ENCODE peak calls at places on chromosomes 16 and 17, in six cellular contexts. One of them, this sample, is unnamed.

GRCh38 chr17:55742272-55743102 is 8.4 kb upstream of the PCTP start:
- DNase-seq in prostate gland: no peak
- DNase-seq in tibial artery: no peak
- DNase-seq in ascending aorta: no peak
- DNase-seq in Peyer's patch: no peak
- DNase-seq in naive thymus-derived CD4-positive, alpha-beta T cell: no peak
- DNase-seq in this sample: no peak

GRCh38 chr17:10115536-10115932 is 82.9 kb downstream of the GAS7 start:
- DNase-seq in naive thymus-derived CD4-positive, alpha-beta T cell: no peak
- DNase-seq in prostate gland: no peak
- DNase-seq in ascending aorta: no peak
- DNase-seq in tibial artery: no peak
- DNase-seq in Peyer's patch: no peak
- DNase-seq in this sample: no peak

GRCh38 chr16:53007095-53007494 is 45.6 kb downstream of the CHD9NB start:
- DNase-seq in Peyer's patch: no peak
- DNase-seq in tibial artery: no peak
- DNase-seq in ascending aorta: no peak
- DNase-seq in prostate gland: no peak
- DNase-seq in naive thymus-derived CD4-positive, alpha-beta T cell: no peak
- DNase-seq in this sample: no peak

GRCh38 chr17:37506678-37507077 is 17.0 kb downstream of the DUSP14 start:
- DNase-seq in tibial artery: no peak
- DNase-seq in prostate gland: no peak
- DNase-seq in ascending aorta: no peak
- DNase-seq in Peyer's patch: no peak
- DNase-seq in naive thymus-derived CD4-positive, alpha-beta T cell: no peak
- DNase-seq in this sample: no peak

GRCh38 chr16:6105115-6105514 is 1007.5 kb upstream of the EEF2KMT start:
- DNase-seq in prostate gland: no peak
- DNase-seq in Peyer's patch: no peak
- DNase-seq in tibial artery: no peak
- DNase-seq in naive thymus-derived CD4-positive, alpha-beta T cell: no peak
- DNase-seq in ascending aorta: no peak
- DNase-seq in this sample: no peak

GRCh38 chr16:86027366-86028126 is 128.6 kb downstream of the IRF8 start:
- DNase-seq in ascending aorta: no peak
- DNase-seq in naive thymus-derived CD4-positive, alpha-beta T cell: no peak
- DNase-seq in Peyer's patch: no peak
- DNase-seq in tibial artery: no peak
- DNase-seq in prostate gland: no peak
- DNase-seq in this sample: no peak

GRCh38 chr17:50361561-50362480 is 11.2 kb downstream of the MRPL27 start:
- DNase-seq in Peyer's patch: peak
- DNase-seq in ascending aorta: no peak
- DNase-seq in naive thymus-derived CD4-positive, alpha-beta T cell: peak
- DNase-seq in tibial artery: peak
- DNase-seq in prostate gland: peak
- DNase-seq in this sample: peak

GRCh38 chr17:63221941-63222340 is 224.2 kb downstream of the CYB561 start:
- DNase-seq in prostate gland: no peak
- DNase-seq in naive thymus-derived CD4-positive, alpha-beta T cell: no peak
- DNase-seq in ascending aorta: no peak
- DNase-seq in tibial artery: no peak
- DNase-seq in Peyer's patch: no peak
- DNase-seq in this sample: no peak

GRCh38 chr16:1793578-1794220 is at the start of gene IGFALS:
- DNase-seq in Peyer's patch: no peak
- DNase-seq in prostate gland: peak
- DNase-seq in tibial artery: no peak
- DNase-seq in naive thymus-derived CD4-positive, alpha-beta T cell: no peak
- DNase-seq in ascending aorta: no peak
- DNase-seq in this sample: no peak

GRCh38 chr17:74298690-74299617 is 24.9 kb downstream of the DNAI2 start:
- DNase-seq in ascending aorta: no peak
- DNase-seq in tibial artery: no peak
- DNase-seq in prostate gland: no peak
- DNase-seq in Peyer's patch: no peak
- DNase-seq in naive thymus-derived CD4-positive, alpha-beta T cell: no peak
- DNase-seq in this sample: no peak

GRCh38 chr17:80795737-80796136 is 195.9 kb upstream of the CHMP6 start:
- DNase-seq in ascending aorta: no peak
- DNase-seq in tibial artery: no peak
- DNase-seq in naive thymus-derived CD4-positive, alpha-beta T cell: no peak
- DNase-seq in Peyer's patch: no peak
- DNase-seq in prostate gland: no peak
- DNase-seq in this sample: no peak

GRCh38 chr17:49861150-49861884 is 13.4 kb upstream of the TAC4 start:
- DNase-seq in Peyer's patch: peak
- DNase-seq in tibial artery: no peak
- DNase-seq in ascending aorta: no peak
- DNase-seq in naive thymus-derived CD4-positive, alpha-beta T cell: peak
- DNase-seq in prostate gland: peak
- DNase-seq in this sample: no peak

GRCh38 chr17:35214631-35215273 is 20.6 kb upstream of the SLC35G3 start:
- DNase-seq in tibial artery: no peak
- DNase-seq in prostate gland: no peak
- DNase-seq in ascending aorta: no peak
- DNase-seq in naive thymus-derived CD4-positive, alpha-beta T cell: no peak
- DNase-seq in Peyer's patch: no peak
- DNase-seq in this sample: no peak

GRCh38 chr17:66451188-66452149 is 149.1 kb downstream of the PRKCA start:
- DNase-seq in prostate gland: no peak
- DNase-seq in Peyer's patch: no peak
- DNase-seq in naive thymus-derived CD4-positive, alpha-beta T cell: no peak
- DNase-seq in tibial artery: no peak
- DNase-seq in ascending aorta: no peak
- DNase-seq in this sample: no peak

GRCh38 chr16:48942996-48943395 is 333.0 kb upstream of the N4BP1 start:
- DNase-seq in Peyer's patch: no peak
- DNase-seq in naive thymus-derived CD4-positive, alpha-beta T cell: no peak
- DNase-seq in tibial artery: no peak
- DNase-seq in prostate gland: no peak
- DNase-seq in ascending aorta: no peak
- DNase-seq in this sample: no peak

GRCh38 chr17:29929006-29929543 is 953 bp downstream of the SSH2 start:
- DNase-seq in prostate gland: peak
- DNase-seq in ascending aorta: no peak
- DNase-seq in naive thymus-derived CD4-positive, alpha-beta T cell: peak
- DNase-seq in tibial artery: no peak
- DNase-seq in Peyer's patch: peak
- DNase-seq in this sample: no peak

GRCh38 chr17:10270258-10270657 is 71.9 kb upstream of the GAS7 start:
- DNase-seq in Peyer's patch: no peak
- DNase-seq in tibial artery: no peak
- DNase-seq in ascending aorta: no peak
- DNase-seq in naive thymus-derived CD4-positive, alpha-beta T cell: no peak
- DNase-seq in prostate gland: no peak
- DNase-seq in this sample: no peak

GRCh38 chr17:73309727-73310555 is 1.9 kb downstream of the CDC42EP4 start:
- DNase-seq in Peyer's patch: no peak
- DNase-seq in naive thymus-derived CD4-positive, alpha-beta T cell: no peak
- DNase-seq in prostate gland: no peak
- DNase-seq in tibial artery: no peak
- DNase-seq in ascending aorta: no peak
- DNase-seq in this sample: no peak

GRCh38 chr16:85420501-85421337 is 192.4 kb upstream of the GSE1 start:
- DNase-seq in tibial artery: peak
- DNase-seq in ascending aorta: no peak
- DNase-seq in Peyer's patch: peak
- DNase-seq in naive thymus-derived CD4-positive, alpha-beta T cell: peak
- DNase-seq in prostate gland: no peak
- DNase-seq in this sample: no peak

GRCh38 chr17:79984877-79985276 is 50.8 kb downstream of the TBC1D16 start:
- DNase-seq in tibial artery: no peak
- DNase-seq in ascending aorta: no peak
- DNase-seq in prostate gland: no peak
- DNase-seq in naive thymus-derived CD4-positive, alpha-beta T cell: no peak
- DNase-seq in Peyer's patch: no peak
- DNase-seq in this sample: no peak

GRCh38 chr17:77356690-77357201 is 216.0 kb downstream of the SEC14L1 start:
- DNase-seq in prostate gland: no peak
- DNase-seq in naive thymus-derived CD4-positive, alpha-beta T cell: no peak
- DNase-seq in Peyer's patch: peak
- DNase-seq in tibial artery: no peak
- DNase-seq in ascending aorta: no peak
- DNase-seq in this sample: no peak

GRCh38 chr16:89581861-89582563 is 6.5 kb downstream of the CPNE7 start:
- DNase-seq in tibial artery: no peak
- DNase-seq in naive thymus-derived CD4-positive, alpha-beta T cell: no peak
- DNase-seq in Peyer's patch: no peak
- DNase-seq in prostate gland: peak
- DNase-seq in ascending aorta: no peak
- DNase-seq in this sample: no peak

DNA sequence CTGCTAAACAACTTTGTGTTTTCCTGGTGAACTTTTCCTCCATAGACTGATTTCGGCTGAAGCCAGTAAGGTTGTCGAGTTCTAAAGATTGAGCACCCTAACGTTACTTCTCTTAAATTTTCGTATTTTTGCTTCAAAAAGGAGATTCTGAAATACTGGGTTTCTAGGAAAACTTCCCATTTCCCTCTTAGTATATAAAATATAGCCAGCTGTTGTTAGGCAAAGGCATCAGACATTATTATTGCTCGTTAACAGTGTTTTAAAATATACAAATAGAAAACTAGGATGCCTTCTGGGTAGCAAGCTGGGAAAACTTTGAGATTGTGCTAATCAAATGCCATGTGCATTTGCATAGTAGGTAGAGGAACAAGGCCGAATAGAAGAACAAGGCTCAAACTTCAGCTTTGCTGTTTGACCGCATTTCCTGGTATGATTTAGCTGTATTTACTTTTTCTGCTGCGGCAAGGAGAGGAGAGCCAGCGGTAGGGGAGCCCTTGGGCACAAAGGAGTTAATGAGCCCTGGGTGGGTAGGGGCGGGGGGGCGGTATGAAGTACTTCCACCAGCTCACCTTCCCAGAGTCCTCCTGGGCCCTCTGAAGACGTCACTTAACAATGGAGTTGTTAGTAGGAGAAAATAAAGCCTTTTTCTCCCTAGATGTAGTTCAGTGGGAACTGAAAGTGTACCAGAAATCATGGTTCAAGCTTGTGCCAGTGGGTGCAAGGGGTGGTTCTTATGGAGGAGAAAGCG is 151.9 kb downstream of the MSI2 start:
- DNase-seq in naive thymus-derived CD4-positive, alpha-beta T cell: no peak
- DNase-seq in Peyer's patch: no peak
- DNase-seq in tibial artery: no peak
- DNase-seq in prostate gland: peak
- DNase-seq in ascending aorta: no peak
- DNase-seq in this sample: no peak
- H3K4me3 ChIP-seq in naive thymus-derived CD4-positive, alpha-beta T cell: no peak
- H3K4me3 ChIP-seq in Peyer's patch: no peak
- H3K4me3 ChIP-seq in tibial artery: no peak
- H3K4me3 ChIP-seq in prostate gland: no peak
- H3K4me3 ChIP-seq in ascending aorta: no peak
- H3K4me3 ChIP-seq in this sample: no peak

DNA sequence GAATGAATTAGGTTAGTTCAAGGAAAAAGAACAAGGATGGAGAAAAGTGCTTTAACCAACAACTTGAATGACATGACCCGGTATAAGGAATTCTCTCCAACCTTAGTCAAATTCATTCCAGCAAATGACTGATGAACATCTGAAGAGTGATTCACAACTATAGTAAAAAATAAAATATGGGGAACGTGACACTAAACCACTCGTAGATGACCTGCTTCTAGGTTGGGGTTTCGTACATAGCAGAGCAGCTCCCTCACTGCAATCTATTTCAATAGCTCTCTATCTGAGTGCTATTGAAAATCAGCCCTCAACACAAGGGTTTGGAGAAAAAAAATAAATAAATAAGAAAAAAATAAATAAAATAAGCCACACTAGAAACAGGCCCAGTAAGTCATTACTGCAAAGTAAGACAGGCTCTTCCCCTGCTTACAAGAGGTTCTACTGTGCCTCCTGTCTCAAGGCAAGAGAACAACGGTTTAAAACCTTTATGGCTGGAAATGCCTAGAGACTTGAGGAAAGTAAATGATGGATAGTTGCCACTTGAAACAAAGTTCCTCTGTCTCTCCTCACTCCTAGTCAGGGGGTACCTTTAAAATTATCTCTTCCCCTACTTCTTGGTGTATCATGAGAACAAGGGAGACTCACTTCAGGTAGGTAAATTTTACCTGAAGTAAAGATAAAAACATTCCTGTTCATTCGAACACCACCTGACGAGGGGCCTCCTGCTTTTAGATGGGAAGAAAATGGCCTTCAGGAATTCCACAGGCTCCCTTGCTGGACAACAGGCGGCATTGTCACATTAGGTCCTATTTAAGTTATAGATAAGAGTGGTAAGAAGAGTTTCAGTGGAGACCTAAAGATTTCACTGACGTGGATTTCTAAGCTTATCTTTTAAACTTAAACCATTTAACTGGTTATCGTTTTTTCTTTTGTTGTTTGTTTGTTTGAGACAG is 20.5 kb downstream of the COG7 start:
- DNase-seq in prostate gland: no peak
- DNase-seq in tibial artery: no peak
- DNase-seq in ascending aorta: no peak
- DNase-seq in naive thymus-derived CD4-positive, alpha-beta T cell: no peak
- DNase-seq in Peyer's patch: no peak
- DNase-seq in this sample: no peak
- H3K27ac ChIP-seq in prostate gland: no peak
- H3K27ac ChIP-seq in tibial artery: no peak
- H3K27ac ChIP-seq in ascending aorta: no peak
- H3K27ac ChIP-seq in naive thymus-derived CD4-positive, alpha-beta T cell: no peak
- H3K27ac ChIP-seq in Peyer's patch: no peak
- H3K27ac ChIP-seq in this sample: no peak

DNA sequence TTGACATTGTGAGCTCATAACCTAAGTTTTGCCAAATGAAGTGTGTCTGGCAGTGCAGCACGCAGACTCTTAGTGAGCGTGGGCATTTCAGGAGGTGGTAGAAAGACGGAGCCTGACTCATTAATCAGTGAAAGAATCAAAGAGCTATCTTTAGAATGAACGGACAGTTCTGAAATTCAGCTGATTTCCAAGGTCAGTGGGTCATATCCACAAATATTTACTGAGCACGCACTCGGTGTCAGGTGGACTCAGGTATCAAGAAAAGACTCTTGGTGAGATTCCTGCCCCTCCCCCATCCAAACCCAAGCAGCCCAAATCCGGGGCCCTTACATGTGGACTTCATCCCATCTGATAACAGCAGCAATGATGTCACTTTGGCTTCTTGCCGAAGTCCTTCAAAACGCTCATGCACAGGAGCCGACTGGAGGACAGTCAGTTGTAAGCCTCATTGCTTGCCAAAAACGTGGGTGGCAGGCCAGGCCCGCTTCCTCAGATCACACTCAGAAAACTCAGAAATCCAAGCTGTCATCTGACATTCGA is 185.8 kb downstream of the HS3ST3A1 start:
- DNase-seq in prostate gland: peak
- DNase-seq in ascending aorta: no peak
- DNase-seq in tibial artery: no peak
- DNase-seq in Peyer's patch: peak
- DNase-seq in naive thymus-derived CD4-positive, alpha-beta T cell: no peak
- DNase-seq in this sample: no peak
- H3K4me3 ChIP-seq in prostate gland: no peak
- H3K4me3 ChIP-seq in ascending aorta: no peak
- H3K4me3 ChIP-seq in tibial artery: no peak
- H3K4me3 ChIP-seq in Peyer's patch: no peak
- H3K4me3 ChIP-seq in naive thymus-derived CD4-positive, alpha-beta T cell: no peak
- H3K4me3 ChIP-seq in this sample: no peak

GRCh38 chr16:67461600-67462278 is 19.2 kb downstream of the ATP6V0D1 start:
- DNase-seq in tibial artery: no peak
- DNase-seq in ascending aorta: no peak
- DNase-seq in prostate gland: peak
- DNase-seq in Peyer's patch: no peak
- DNase-seq in naive thymus-derived CD4-positive, alpha-beta T cell: no peak
- DNase-seq in this sample: no peak
- H3K27ac ChIP-seq in tibial artery: no peak
- H3K27ac ChIP-seq in ascending aorta: no peak
- H3K27ac ChIP-seq in prostate gland: peak
- H3K27ac ChIP-seq in Peyer's patch: peak
- H3K27ac ChIP-seq in naive thymus-derived CD4-positive, alpha-beta T cell: no peak
- H3K27ac ChIP-seq in this sample: no peak